ENCODE peak calls at places on chromosome 13, in five cellular contexts. R is CD4-positive, alpha-beta T cell; J is skeletal muscle cell; D is HFF-Myc; G is activated naive CD4-positive, alpha-beta T cell treated with anti-CD3 and anti-CD28 coated beads for 36 hours. Y is an unnamed sample.

GRCh38 chr13:32408999-32409313 is 19.0 kb downstream of the N4BP2L1 start:
- DNase-seq in J (no peak), R (no peak), G (no peak), D (no peak), Y (no peak)

GRCh38 chr13:40059540-40060232 is 404.2 kb downstream of the COG6 start:
- DNase-seq in G (no peak), R (no peak), D (no peak), J (no peak), Y (no peak)

GRCh38 chr13:90868321-90868920 is 479.1 kb upstream of the MIR17HG start:
- DNase-seq in J (no peak), D (no peak), G (peak), R (no peak), Y (no peak)

GRCh38 chr13:47117268-47117667 is 220.4 kb upstream of the HTR2A start:
- DNase-seq in D (peak), G (no peak), R (no peak), J (peak), Y (no peak)

GRCh38 chr13:64154514-64154913 is 2738.9 kb upstream of the PCDH20 start:
- DNase-seq in R (no peak), D (peak), G (no peak), J (no peak), Y (no peak)

GRCh38 chr13:49308104-49308875 is 60.6 kb downstream of the CDADC1 start:
- DNase-seq in J (peak), R (no peak), G (no peak), D (no peak), Y (no peak)

GRCh38 chr13:38796890-38797289 is 110.0 kb downstream of the FREM2 start:
- DNase-seq in J (no peak), G (no peak), R (no peak), D (no peak), Y (no peak)

GRCh38 chr13:22848539-22849052 is 332.2 kb upstream of the SGCG start:
- DNase-seq in G (no peak), D (no peak), R (no peak), J (no peak), Y (no peak)

GRCh38 chr13:40381935-40382764 is 284.3 kb downstream of the FOXO1 start:
- DNase-seq in J (no peak), G (no peak), D (no peak), R (no peak), Y (no peak)

GRCh38 chr13:27851049-27851448 is 58.8 kb downstream of the GSX1 start:
- DNase-seq in J (no peak), D (no peak), G (no peak), R (no peak), Y (no peak)

GRCh38 chr13:97567510-97568243 is 133.7 kb downstream of the RAP2A start:
- DNase-seq in J (peak), G (no peak), R (no peak), D (no peak), Y (no peak)

GRCh38 chr13:36026556-36026955 is 104.6 kb downstream of the DCLK1 start:
- DNase-seq in G (no peak), J (no peak), D (no peak), R (no peak), Y (no peak)

GRCh38 chr13:110533771-110534670 is 27.5 kb downstream of the RAB20 start:
- DNase-seq in D (no peak), G (no peak), R (no peak), J (no peak), Y (no peak)

GRCh38 chr13:44420376-44421220 is 47.0 kb downstream of the SERP2 start:
- DNase-seq in G (no peak), D (no peak), J (no peak), R (no peak), Y (no peak)

GRCh38 chr13:33787051-33787591 is 30.8 kb upstream of the RFC3 start:
- DNase-seq in D (no peak), J (no peak), G (no peak), R (no peak), Y (no peak)

GRCh38 chr13:41654800-41655199 is 197.4 kb downstream of the RGCC start:
- DNase-seq in R (no peak), J (no peak), D (no peak), G (no peak), Y (no peak)

GRCh38 chr13:54033323-54033861 is 1004.8 kb downstream of the OLFM4 start:
- DNase-seq in J (no peak), G (no peak), D (no peak), R (no peak), Y (no peak)

GRCh38 chr13:78593652-78594494 is 9.5 kb downstream of the POU4F1 start:
- DNase-seq in J (no peak), R (no peak), D (no peak), G (no peak), Y (no peak)

GRCh38 chr13:44231786-44232516 is 141.7 kb upstream of the SERP2 start:
- DNase-seq in J (peak), G (peak), D (peak), R (no peak), Y (no peak)

GRCh38 chr13:100022798-100023197 is 41.2 kb downstream of the ZIC2 start:
- DNase-seq in J (no peak), G (no peak), R (no peak), D (no peak), Y (no peak)

GRCh38 chr13:84843368-84843767 is 955.9 kb downstream of the SLITRK6 start:
- DNase-seq in D (no peak), R (no peak), J (no peak), G (no peak), Y (no peak)